ENCODE peak calls at places on chromosomes 3 and 15, in four cellular contexts. P, Q, D and F are unnamed samples. For H3K27me3, the result is how much of the 10 kb centered on the place peaks cover.

GRCh38 chr3:58116161-58116955 is 94.4 kb downstream of the DNASE1L3 start:
- DNase-seq in D (no peak), P (no peak), Q (no peak), F (no peak)

GRCh38 chr3:101310580-101311375 is 9.6 kb downstream of the IMPG2 start:
- DNase-seq in P (no peak), Q (no peak), D (no peak), F (no peak)

GRCh38 chr15:96695426-96695825 is 364.9 kb downstream of the NR2F2 start:
- DNase-seq in P (no peak), Q (no peak), D (no peak), F (no peak)

GRCh38 chr3:172009736-172010254 is 29.6 kb upstream of the FNDC3B start:
- DNase-seq in P (no peak), Q (no peak), D (no peak), F (no peak)

GRCh38 chr3:133944641-133945441 is 49.2 kb upstream of the RAB6B start:
- DNase-seq in Q (peak), P (no peak), D (no peak), F (peak)

GRCh38 chr15:48796930-48797329 is 13.9 kb downstream of the CEP152 start:
- DNase-seq in P (no peak), D (no peak), Q (no peak), F (no peak)

GRCh38 chr3:46300461-46300789 is 53.5 kb upstream of the CCR2 start:
- DNase-seq in D (no peak), P (no peak), Q (no peak), F (no peak)

GRCh38 chr3:161163297-161163696 is 57.8 kb upstream of the NMD3 start:
- DNase-seq in Q (no peak), D (no peak), P (no peak), F (peak)

GRCh38 chr3:139534992-139535879 is 4.3 kb downstream of the RBP1 start:
- DNase-seq in P (no peak), Q (peak), D (peak), F (no peak)

GRCh38 chr3:174716956-174717355 is 142.2 kb upstream of the NAALADL2 start:
- DNase-seq in D (no peak), P (no peak), Q (no peak), F (no peak)

GRCh38 chr15:76566276-76566675 is 229.7 kb downstream of the ISL2 start:
- DNase-seq in Q (no peak), D (no peak), P (no peak), F (no peak)

GRCh38 chr15:40421246-40422157 is 15.9 kb downstream of the IVD start:
- DNase-seq in D (peak), P (peak), Q (peak), F (no peak)

GRCh38 chr3:23612296-23612891 is 193.4 kb upstream of the UBE2E1 start:
- DNase-seq in D (no peak), P (peak), Q (no peak), F (no peak)

GRCh38 chr3:32934150-32934742 is 17.2 kb upstream of the CCR4 start:
- DNase-seq in P (no peak), Q (no peak), D (peak), F (no peak)

GRCh38 chr3:152176241-152176640 is 92.5 kb upstream of the MBNL1 start:
- DNase-seq in Q (no peak), D (no peak), P (no peak), F (no peak)

GRCh38 chr15:61295239-61295638 is 66.1 kb upstream of the RORA start:
- DNase-seq in D (peak), P (no peak), Q (no peak), F (no peak)

GRCh38 chr3:157093096-157093495 is 66.9 kb downstream of the CCNL1 start:
- DNase-seq in P (no peak), Q (no peak), D (no peak), F (no peak)

GRCh38 chr3:167882057-167882667 is 146.6 kb downstream of the SERPINI1 start:
- DNase-seq in D (peak), Q (no peak), P (no peak), F (no peak)

GRCh38 chr15:29135702-29136426 is 133.8 kb downstream of the NSMCE3 start:
- DNase-seq in Q (peak), D (no peak), P (no peak), F (peak)

GRCh38 chr15:78046796-78047341 is 30.6 kb downstream of the TBC1D2B start:
- DNase-seq in D (no peak), Q (peak), P (peak), F (no peak)

GRCh38 chr15:78049691-78050440 is 27.6 kb downstream of the TBC1D2B start:
- DNase-seq in P (no peak), Q (peak), D (no peak), F (no peak)

GRCh38 chr15:78050441-78050809 is 27.1 kb downstream of the TBC1D2B start:
- DNase-seq in D (peak), Q (no peak), P (no peak), F (no peak)

GRCh38 chr15:78047631-78048409 is 29.7 kb downstream of the TBC1D2B start:
- DNase-seq in D (no peak), P (peak), Q (peak), F (no peak)

DNA sequence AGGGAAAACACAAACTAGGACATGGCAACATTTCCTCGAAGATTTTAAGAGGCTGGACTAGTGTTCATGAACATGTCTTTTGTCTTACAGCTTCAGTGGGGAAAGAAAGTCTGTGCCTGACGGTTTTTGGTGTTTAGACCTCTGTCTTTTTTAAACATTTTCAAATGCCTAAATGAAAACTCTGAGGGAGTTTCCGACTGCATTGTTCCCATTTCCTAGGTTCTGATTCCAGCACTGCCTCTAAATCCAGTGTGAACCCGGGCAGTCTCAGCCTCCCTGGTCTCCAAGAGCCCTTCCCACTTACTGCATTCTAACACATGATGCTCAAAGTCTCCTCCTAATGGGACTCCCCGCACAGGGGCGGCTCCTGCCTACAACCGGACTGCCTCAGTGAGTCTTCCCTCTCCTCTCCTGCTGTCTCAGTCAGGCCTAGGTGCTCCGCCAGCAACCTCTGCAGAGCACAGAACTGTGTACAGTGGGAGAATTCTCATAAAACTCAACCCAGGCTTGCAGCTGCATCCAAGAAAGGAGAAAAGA is 29.0 kb downstream of the TBC1D2B start:
- DNase-seq in Q (peak), P (no peak), D (no peak), F (no peak)
- H3K4me3 ChIP-seq in Q (no peak), P (no peak), D (no peak), F (no peak)

DNA sequence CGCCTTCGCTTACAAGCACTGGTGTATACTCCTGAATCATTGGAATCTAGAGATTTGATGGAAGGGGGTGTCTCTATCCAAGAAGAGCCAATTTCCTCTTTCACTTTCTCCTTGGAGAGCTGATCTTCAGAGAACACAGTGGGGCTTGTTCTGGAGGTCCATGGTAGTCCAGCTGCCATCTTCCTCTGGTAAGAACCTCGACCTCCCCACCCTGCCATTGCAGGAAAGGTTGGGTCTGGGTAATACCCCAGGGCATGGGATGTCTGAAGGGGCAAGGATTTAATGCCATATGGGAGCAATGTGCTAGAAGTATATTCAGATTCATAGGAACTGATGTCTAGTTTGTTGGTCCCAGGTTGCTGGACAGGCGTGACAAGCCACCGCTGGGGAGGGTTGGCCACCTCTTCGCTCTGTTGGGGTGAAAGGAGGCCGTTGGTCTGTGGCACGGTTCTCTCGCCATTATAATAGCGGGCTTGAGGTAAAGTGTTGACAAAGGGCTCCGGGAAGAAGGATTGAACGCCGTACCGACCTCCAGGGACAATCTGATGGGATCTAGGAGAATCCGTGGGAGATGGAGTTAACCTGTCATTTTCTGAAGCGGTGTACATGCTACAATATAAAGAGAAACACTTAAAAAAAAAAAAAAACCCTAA is 4.8 kb downstream of the EOMES start:
- DNase-seq in D (no peak), P (no peak), Q (no peak), F (no peak)
- H3K27me3 ChIP-seq in D (half or more), P (half or more), Q (under half), F (under half)

GRCh38 chr3:71060536-71060935 is 523.0 kb downstream of the FOXP1 start:
- DNase-seq in Q (no peak), P (no peak), D (no peak), F (no peak)
- TF ChIP-seq CTCF in Q (no peak), P (no peak), D (no peak), F (no peak)

GRCh38 chr15:50908209-50909043 is at the start of gene AP4E1:
- DNase-seq in D (peak), Q (peak), P (peak), F (peak)

GRCh38 chr15:50907866-50908208 is 646 bp upstream of the AP4E1 start:
- DNase-seq in Q (no peak), D (peak), P (peak), F (no peak)

GRCh38 chr15:50911001-50911400 is 2.5 kb downstream of the AP4E1 start:
- DNase-seq in Q (no peak), P (no peak), D (no peak), F (no peak)

GRCh38 chr15:50909044-50909342 is 510 bp downstream of the AP4E1 start:
- DNase-seq in D (no peak), Q (no peak), P (no peak), F (no peak)

DNA sequence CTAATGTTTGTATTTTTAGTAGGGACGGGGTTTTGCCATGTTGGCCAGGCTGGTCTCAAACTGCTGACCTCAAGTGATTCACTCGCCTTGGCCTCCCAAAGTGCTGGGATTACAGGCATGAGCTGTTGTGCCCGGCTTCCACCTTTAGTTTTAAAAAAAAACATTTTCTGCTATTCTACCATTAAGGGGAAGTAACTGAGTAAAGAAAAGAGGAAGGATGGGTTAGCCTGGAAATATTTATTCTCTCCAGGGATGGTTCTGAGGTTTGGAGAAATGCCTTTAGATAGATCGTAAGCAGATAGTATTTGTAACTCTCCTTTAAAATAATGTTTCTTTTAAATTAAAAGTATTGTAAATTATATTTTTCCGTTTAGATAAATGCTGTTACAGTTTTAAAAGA is 3.2 kb downstream of the AP4E1 start:
- DNase-seq in P (no peak), Q (no peak), D (no peak), F (no peak)
- H3K4me3 ChIP-seq in P (no peak), Q (no peak), D (no peak), F (no peak)

GRCh38 chr3:130907966-130908365 is 14.1 kb downstream of the ATP2C1 start:
- DNase-seq in Q (no peak), D (no peak), P (no peak), F (no peak)
- H3K27me3 ChIP-seq in Q (under half), D (under half), P (under half), F (under half)

DNA sequence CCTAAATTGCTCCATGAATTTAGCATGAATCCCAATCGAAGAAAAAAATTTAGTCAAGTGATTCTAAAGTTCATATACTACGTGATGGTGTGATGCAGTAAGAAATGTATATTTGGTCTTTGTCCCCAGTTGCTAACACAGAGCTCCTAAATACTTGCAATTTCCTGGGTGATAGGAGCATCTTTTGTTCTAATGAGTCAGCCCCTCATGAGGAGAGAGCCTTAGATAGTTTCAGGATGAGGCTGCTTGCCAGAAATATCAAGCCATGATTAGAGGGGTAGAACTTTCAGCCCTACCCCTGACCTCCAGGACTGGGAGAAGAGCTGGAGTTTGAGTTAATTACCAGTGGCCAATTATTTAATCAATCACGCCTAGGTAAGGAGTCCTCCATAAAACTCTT is 170.2 kb downstream of the PDE8A start:
- DNase-seq in Q (no peak), P (no peak), D (no peak), F (no peak)
- TF ChIP-seq CTCF in Q (no peak), P (no peak), D (no peak), F (no peak)

GRCh38 chr3:48664313-48664644 is 1.6 kb upstream of the CELSR3 start:
- DNase-seq in P (no peak), D (no peak), Q (no peak), F (no peak)
- H3K4me3 ChIP-seq in P (peak), D (peak), Q (peak), F (no peak)

GRCh38 chr3:169668957-169669681 is 5.6 kb upstream of the MECOM start:
- DNase-seq in Q (peak), P (peak), D (peak), F (no peak)
- H3K27me3 ChIP-seq in Q (under half), P (half or more), D (half or more), F (under half)

DNA sequence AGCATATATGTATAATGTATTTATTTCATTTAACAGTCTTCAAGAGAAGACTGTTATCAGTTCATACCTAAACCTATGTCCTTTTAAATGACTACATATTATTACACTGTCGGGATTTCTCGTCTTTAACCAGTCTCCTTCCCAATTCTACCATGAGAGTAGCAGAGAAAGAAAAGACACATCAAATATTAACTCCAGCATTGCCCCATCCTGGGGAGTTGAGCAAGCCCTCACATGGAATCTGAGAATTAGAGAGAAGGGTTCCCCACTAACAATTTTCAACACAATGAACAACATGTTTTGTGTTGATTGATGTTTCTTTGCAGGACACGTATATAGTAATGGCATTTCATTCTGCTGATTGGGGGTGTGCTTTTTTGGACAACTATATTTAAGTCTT is 257.4 kb downstream of the ADAMTSL3 start:
- DNase-seq in D (no peak), P (no peak), Q (no peak), F (no peak)
- TF ChIP-seq CTCF in D (no peak), P (no peak), Q (no peak), F (no peak)